ENCODE peak calls at places on chromosomes 11 and 22, in four cellular contexts. U, J, D and I are unnamed samples.

GRCh38 chr22:20159088-20159487 is 8.2 kb upstream of the CCDC188 start:
- DNase-seq in D (no peak), J (no peak), U (no peak), I (no peak)

GRCh38 chr11:134120921-134121526 is 52.2 kb downstream of the JAM3 start:
- DNase-seq in J (no peak), D (no peak), U (no peak), I (no peak)

GRCh38 chr11:31641477-31642062 is 132.0 kb downstream of the ELP4 start:
- DNase-seq in J (peak), D (no peak), U (no peak), I (peak)

GRCh38 chr22:25514436-25514835 is 50.0 kb upstream of the GRK3 start:
- DNase-seq in J (no peak), D (no peak), U (no peak), I (no peak)

GRCh38 chr11:131771471-131771870 is 401.1 kb downstream of the NTM start:
- DNase-seq in J (no peak), D (no peak), U (no peak), I (no peak)

GRCh38 chr11:28228196-28228595 is 120.0 kb downstream of the METTL15 start:
- DNase-seq in D (no peak), J (no peak), U (no peak), I (no peak)

GRCh38 chr11:35144811-35145210 is 5.8 kb downstream of the CD44 start:
- DNase-seq in U (no peak), J (no peak), D (no peak), I (no peak)

GRCh38 chr22:18000441-18001039 is 23.8 kb downstream of the MICAL3 start:
- DNase-seq in U (peak), J (no peak), D (peak), I (no peak)

GRCh38 chr11:1943977-1944376 is 3.2 kb upstream of the MRPL23 start:
- DNase-seq in D (no peak), J (no peak), U (no peak), I (no peak)

GRCh38 chr11:72406536-72407507 is 27.5 kb downstream of the CLPB start:
- DNase-seq in D (no peak), U (no peak), J (no peak), I (no peak)

GRCh38 chr22:31400023-31400397 is 606 bp downstream of the DRG1 start:
- DNase-seq in U (no peak), J (peak), D (no peak), I (no peak)

GRCh38 chr11:117375960-117376359 is 48.3 kb downstream of the CEP164 start:
- DNase-seq in J (no peak), D (no peak), U (no peak), I (no peak)

GRCh38 chr11:94128171-94128745 is 383 bp upstream of the PANX1 start:
- DNase-seq in D (no peak), J (no peak), U (no peak), I (no peak)